ENCODE peak calls at places on chromosomes 7 and 10, in seven cellular contexts. Z is Panc1, D is MV-4-11, G is neural crest cell, X is ELR, C is fibroblast of the aortic adventitia, H is fibroblast of mammary gland. M is an unnamed sample.

GRCh38 chr7:69147631-69148030 is 450.6 kb upstream of the AUTS2 start:
- DNase-seq in Z (no peak), D (peak), G (no peak), X (no peak), C (no peak), H (no peak), M (no peak)

GRCh38 chr7:54802841-54803240 is 43.8 kb upstream of the SEC61G start:
- DNase-seq in Z (no peak), D (no peak), G (no peak), X (peak), C (peak), H (peak), M (no peak)

GRCh38 chr7:2554654-2555053 is 670 bp downstream of the BRAT1 start:
- DNase-seq in Z (no peak), D (no peak), G (no peak), X (no peak), C (no peak), H (no peak), M (no peak)

GRCh38 chr7:133354546-133355324 is 101.9 kb downstream of the EXOC4 start:
- DNase-seq in Z (no peak), D (no peak), G (no peak), X (peak), C (peak), H (peak), M (no peak)

GRCh38 chr10:22320591-22321155 is at the start of gene BMI1:
- DNase-seq in Z (no peak), D (peak), G (no peak), X (peak), C (peak), H (peak), M (peak)

GRCh38 chr10:63671317-63671937 is 150.2 kb downstream of the REEP3 start:
- DNase-seq in Z (no peak), D (no peak), G (no peak), X (no peak), C (peak), H (peak), M (no peak)

GRCh38 chr7:29866490-29866930 is 60.2 kb downstream of the WIPF3 start:
- DNase-seq in Z (no peak), D (peak), G (no peak), X (no peak), C (peak), H (peak), M (no peak)

GRCh38 chr7:36670585-36671431 is 53.5 kb downstream of the AOAH start:
- DNase-seq in Z (peak), D (peak), G (peak), X (peak), C (peak), H (peak), M (peak)

GRCh38 chr7:40761757-40762342 is 627.0 kb downstream of the SUGCT start:
- DNase-seq in Z (no peak), D (no peak), G (no peak), X (peak), C (peak), H (peak), M (no peak)

GRCh38 chr7:112510032-112510742 is 29.4 kb downstream of the LSMEM1 start:
- DNase-seq in Z (no peak), D (peak), G (no peak), X (peak), C (peak), H (peak), M (no peak)

GRCh38 chr10:111837985-111838384 is 345.6 kb downstream of the GPAM start:
- DNase-seq in Z (no peak), D (no peak), G (no peak), X (no peak), C (no peak), H (no peak), M (no peak)

GRCh38 chr10:116536810-116537209 is 8.9 kb upstream of the PNLIP start:
- DNase-seq in Z (no peak), D (no peak), G (no peak), X (no peak), C (no peak), H (no peak), M (no peak)

GRCh38 chr7:92808006-92808405 is 28.4 kb downstream of the CDK6 start:
- DNase-seq in Z (no peak), D (peak), G (no peak), X (peak), C (no peak), H (peak), M (no peak)

GRCh38 chr10:132145002-132145401 is 41.7 kb upstream of the DPYSL4 start:
- DNase-seq in Z (no peak), D (no peak), G (no peak), X (no peak), C (no peak), H (no peak), M (no peak)

GRCh38 chr7:151402029-151402835 is 7.6 kb downstream of the WDR86 start:
- DNase-seq in Z (no peak), D (no peak), G (no peak), X (no peak), C (no peak), H (no peak), M (no peak)

GRCh38 chr7:51545131-51545530 is 228.5 kb upstream of the COBL start:
- DNase-seq in Z (no peak), D (no peak), G (no peak), X (no peak), C (no peak), H (no peak), M (no peak)

GRCh38 chr10:88657901-88658300 is 6.3 kb upstream of the LIPF start:
- DNase-seq in Z (no peak), D (no peak), G (no peak), X (peak), C (peak), H (peak), M (no peak)

GRCh38 chr10:75208177-75208576 is 2.4 kb upstream of the VDAC2 start:
- DNase-seq in Z (no peak), D (no peak), G (no peak), X (peak), C (peak), H (peak), M (no peak)

GRCh38 chr7:133199831-133200230 is 53.0 kb upstream of the EXOC4 start:
- DNase-seq in Z (no peak), D (no peak), G (no peak), X (no peak), C (no peak), H (no peak), M (no peak)

GRCh38 chr7:44390701-44391100 is 65.3 kb upstream of the CAMK2B start:
- DNase-seq in Z (no peak), D (no peak), G (no peak), X (no peak), C (no peak), H (no peak), M (no peak)

GRCh38 chr7:95718556-95719410 is 53.6 kb upstream of the DYNC1I1 start:
- DNase-seq in Z (peak), D (peak), G (no peak), X (peak), C (peak), H (peak), M (no peak)

GRCh38 chr7:47807756-47808155 is 140.5 kb downstream of the PKD1L1 start:
- DNase-seq in Z (no peak), D (no peak), G (no peak), X (no peak), C (no peak), H (no peak), M (no peak)

GRCh38 chr7:115910541-115911164 is 119.9 kb downstream of the TFEC start:
- DNase-seq in Z (peak), D (peak), G (no peak), X (peak), C (peak), H (peak), M (no peak)

GRCh38 chr10:115093286-115093775 is at the start of gene ATRNL1:
- DNase-seq in Z (no peak), D (no peak), G (peak), X (peak), C (no peak), H (no peak), M (no peak)